ENCODE peak calls at places on chromosomes 6 and 20, in six cellular contexts. E is PC-9, A is lung, R is uterus, V is gastrocnemius medialis, X is ascending aorta. I is an unnamed sample.

GRCh38 chr6:30748851-30749540 is 4.6 kb upstream of the IER3 start:
- DNase-seq in E (no peak), X (no peak), A (no peak), V (no peak), R (no peak), I (no peak)

GRCh38 chr6:34414999-34415858 is 10.6 kb downstream of the RPS10 start:
- DNase-seq in E (no peak), V (peak; percentile 51), R (peak; percentile 63), X (no peak), A (peak; percentile 51), I (peak; percentile 75)

GRCh38 chr6:151425561-151425960 is 26.4 kb downstream of the RMND1 start:
- DNase-seq in V (no peak), X (no peak), A (no peak), E (no peak), R (no peak), I (no peak)

GRCh38 chr6:108497883-108498282 is 62.8 kb upstream of the FOXO3 start:
- DNase-seq in X (no peak), R (no peak), E (no peak), A (no peak), V (no peak), I (no peak)

GRCh38 chr6:15264902-15265761 is 19.3 kb downstream of the JARID2 start:
- DNase-seq in V (peak; percentile 58), A (no peak), E (no peak), R (no peak), X (no peak), I (no peak)

GRCh38 chr6:31473244-31473643 is 24.7 kb upstream of the MICB start:
- DNase-seq in R (no peak), A (no peak), E (no peak), X (no peak), V (no peak), I (no peak)

GRCh38 chr6:157155838-157156237 is 167.5 kb downstream of the TMEM242 start:
- DNase-seq in E (no peak), A (no peak), R (no peak), X (no peak), V (no peak), I (no peak)

GRCh38 chr6:135922170-135922569 is 70.7 kb downstream of the PDE7B start:
- DNase-seq in V (peak; percentile 76), X (no peak), R (peak; percentile 73), E (peak; percentile 52), A (no peak), I (no peak)

GRCh38 chr20:51934301-51935002 is 132.1 kb upstream of the SALL4 start:
- DNase-seq in V (no peak), X (no peak), E (no peak), A (no peak), R (no peak), I (no peak)

GRCh38 chr6:122429328-122429727 is 29.9 kb downstream of the HSF2 start:
- DNase-seq in X (no peak), A (no peak), E (no peak), R (no peak), V (no peak), I (no peak)

GRCh38 chr6:25457519-25457918 is 178.3 kb downstream of the CARMIL1 start:
- DNase-seq in R (no peak), V (no peak), E (no peak), A (no peak), X (no peak), I (no peak)

GRCh38 chr20:44540834-44541233 is 19.0 kb upstream of the SERINC3 start:
- DNase-seq in V (no peak), A (no peak), R (no peak), E (no peak), X (no peak), I (no peak)

GRCh38 chr6:1890071-1890470 is 280.4 kb downstream of the FOXC1 start:
- DNase-seq in A (no peak), R (no peak), X (no peak), V (no peak), E (no peak), I (no peak)

GRCh38 chr6:137283940-137284910 is 65.0 kb upstream of the IFNGR1 start:
- DNase-seq in A (no peak), R (no peak), V (no peak), X (no peak), E (no peak), I (no peak)

GRCh38 chr20:19897891-19898290 is 119.3 kb upstream of the NAA20 start:
- DNase-seq in R (no peak), E (no peak), X (no peak), A (no peak), V (no peak), I (no peak)

GRCh38 chr20:25250508-25250907 is 2.6 kb downstream of the PYGB start:
- DNase-seq in V (no peak), A (no peak), X (no peak), E (no peak), R (no peak), I (no peak)

GRCh38 chr6:3370361-3371221 is 86.3 kb downstream of the SLC22A23 start:
- DNase-seq in X (no peak), A (no peak), R (no peak), V (no peak), E (no peak), I (no peak)

GRCh38 chr6:25354078-25354940 is 75.1 kb downstream of the CARMIL1 start:
- DNase-seq in R (no peak), A (no peak), E (no peak), X (no peak), V (no peak), I (no peak)

GRCh38 chr20:51583073-51583472 is 40.6 kb upstream of the NFATC2 start:
- DNase-seq in R (no peak), X (no peak), V (no peak), E (no peak), A (no peak), I (no peak)

GRCh38 chr20:32512047-32512385 is 73.1 kb downstream of the NOL4L start:
- DNase-seq in A (no peak), E (no peak), R (no peak), V (no peak), X (no peak), I (no peak)

GRCh38 chr6:361411-362132 is 30.0 kb upstream of the IRF4 start:
- DNase-seq in V (no peak), A (no peak), X (no peak), R (no peak), E (no peak), I (no peak)

GRCh38 chr6:141463237-141463977 is 669.3 kb upstream of the GJE1 start:
- DNase-seq in A (no peak), R (no peak), X (no peak), E (no peak), V (peak; percentile 22), I (peak; percentile 36)

GRCh38 chr6:72787521-72788031 is 165.7 kb downstream of the KCNQ5 start:
- DNase-seq in A (peak; percentile 29), E (peak; percentile 44), X (no peak), V (peak; percentile 65), R (no peak), I (no peak)

GRCh38 chr20:31560094-31560899 is 44.8 kb upstream of the ID1 start:
- DNase-seq in X (peak; percentile 35), A (peak; percentile 78), E (peak; percentile 81), V (peak; percentile 28), R (peak; percentile 65), I (peak; percentile 66)

GRCh38 chr20:41173791-41174341 is 36.5 kb downstream of the PLCG1 start:
- DNase-seq in A (no peak), V (no peak), R (peak; percentile 20), E (no peak), X (no peak), I (no peak)

GRCh38 chr6:105121981-105122380 is 57.8 kb downstream of the POPDC3 start:
- DNase-seq in A (no peak), X (no peak), R (no peak), V (no peak), E (no peak), I (no peak)

GRCh38 chr20:9185511-9185910 is 116.6 kb downstream of the PLCB4 start:
- DNase-seq in X (no peak), A (no peak), V (no peak), R (no peak), E (no peak), I (no peak)

GRCh38 chr6:42239333-42239732 is 21.7 kb upstream of the MRPS10 start:
- DNase-seq in R (no peak), V (no peak), A (no peak), E (peak; percentile 31), X (no peak), I (no peak)

DNA sequence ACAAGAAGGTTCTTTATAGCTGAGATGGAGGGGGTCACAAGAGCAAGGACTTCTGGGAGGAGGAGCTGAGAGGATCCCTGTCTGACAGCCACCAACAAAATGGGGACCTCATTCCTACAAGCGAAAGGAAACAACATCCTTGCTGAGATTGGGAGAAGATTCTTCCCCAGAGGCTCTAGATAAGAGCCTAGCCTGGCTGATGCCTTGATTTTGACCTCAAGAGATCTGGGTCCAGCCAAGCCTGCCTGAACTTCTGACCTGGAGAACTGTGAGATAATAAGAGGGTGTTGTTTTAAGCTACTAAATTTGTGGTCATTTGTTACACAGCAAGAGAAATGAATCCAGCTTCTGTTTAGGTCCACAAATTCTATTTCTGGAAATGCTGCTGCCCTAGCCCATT is 75.4 kb upstream of the SLC4A11 start:
- DNase-seq in R (no peak), X (no peak), E (no peak), A (no peak), V (no peak), I (no peak)
- H3K36me3 ChIP-seq in R (no peaks in the 10 kb centered on the region), X (peaks cover 38% of the 10 kb centered on the region), E (no peaks in the 10 kb centered on the region), A (peaks cover 19% of the 10 kb centered on the region), V (no peaks in the 10 kb centered on the region), I (peaks cover 79% of the 10 kb centered on the region)

DNA sequence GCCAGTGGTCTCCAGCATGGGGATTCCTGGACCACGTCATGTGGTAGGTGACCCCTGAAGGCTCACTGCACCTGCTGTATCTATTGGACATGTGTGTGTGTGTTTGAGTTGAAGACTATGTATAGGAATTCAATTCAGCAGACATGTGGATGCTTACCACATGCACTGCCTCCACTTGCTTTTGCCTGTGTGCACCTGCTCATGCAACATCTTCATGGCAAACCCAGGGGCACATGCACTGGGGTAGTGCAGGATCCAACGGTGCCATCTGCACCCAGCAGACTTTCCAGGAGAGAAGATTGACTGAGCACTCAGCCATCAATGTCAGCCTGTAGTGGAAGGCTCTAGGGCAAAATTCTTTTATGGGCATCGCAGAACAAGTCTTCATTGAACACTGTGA is 299.4 kb downstream of the CDH26 start:
- DNase-seq in E (no peak), X (no peak), A (no peak), V (no peak), R (no peak), I (no peak)
- H3K36me3 ChIP-seq in E (no peaks in the 10 kb centered on the region), X (no peaks in the 10 kb centered on the region), A (no peaks in the 10 kb centered on the region), V (no peaks in the 10 kb centered on the region), R (no peaks in the 10 kb centered on the region), I (no peaks in the 10 kb centered on the region)

GRCh38 chr6:7234547-7234946 is 78.5 kb downstream of the SSR1 start:
- DNase-seq in V (no peak), R (no peak), A (no peak), E (no peak), X (no peak), I (no peak)
- H3K36me3 ChIP-seq in V (peaks cover 2% of the 10 kb centered on the region), R (no peaks in the 10 kb centered on the region), A (peaks cover 49% of the 10 kb centered on the region), E (no peaks in the 10 kb centered on the region), X (peaks cover 31% of the 10 kb centered on the region), I (peaks cover 68% of the 10 kb centered on the region)

GRCh38 chr20:62333820-62334595 is 31.2 kb downstream of the ADRM1 start:
- DNase-seq in R (no peak), V (no peak), E (no peak), A (no peak), X (no peak), I (peak; percentile 8)
- H3K36me3 ChIP-seq in R (no peaks in the 10 kb centered on the region), V (no peaks in the 10 kb centered on the region), E (peaks cover 35% of the 10 kb centered on the region), A (peaks cover 86% of the 10 kb centered on the region), X (peaks cover 94% of the 10 kb centered on the region), I (peaks cover 7% of the 10 kb centered on the region)